ENCODE peak calls at places on chromosomes 5 and 9, in seven cellular contexts. E is stimulated activated CD8-positive, alpha-beta memory T cell treated with anti-CD3 and anti-CD28 coated beads, Interleukin-7, amount 100 ng/mL, for 1 hour; H is naive thymus-derived CD8-positive, alpha-beta T cell; M is SK-N-SH; S is neuronal stem cell; D is naive thymus-derived CD4-positive, alpha-beta T cell; J is lung. U is an unnamed sample.
A peak's percentile ranks its signal among the peaks of the same experiment; 100 is the strongest.

GRCh38 chr5:54959673-54960418 is 25.5 kb downstream of the ESM1 start:
- DNase-seq in H (no peak), M (no peak), J (no peak), D (no peak), S (no peak), E (no peak), U (peak; percentile 33)

GRCh38 chr5:87103616-87104287 is 163.9 kb upstream of the RASA1 start:
- DNase-seq in S (no peak), E (no peak), D (no peak), H (no peak), M (no peak), J (no peak), U (no peak)

GRCh38 chr9:87862536-87863268 is 20.0 kb upstream of the SPATA31E1 start:
- DNase-seq in M (no peak), E (no peak), J (no peak), S (no peak), H (no peak), D (no peak), U (peak; percentile 29)

GRCh38 chr9:111961575-111961974 is 65.0 kb downstream of the UGCG start:
- DNase-seq in D (peak; percentile 16), J (peak; percentile 51), M (no peak), S (no peak), E (no peak), H (no peak), U (no peak)

GRCh38 chr9:114214181-114214580 is 58.8 kb downstream of the COL27A1 start:
- DNase-seq in E (no peak), S (no peak), D (no peak), J (no peak), M (no peak), H (no peak), U (no peak)

GRCh38 chr9:22683393-22684075 is 236.9 kb downstream of the DMRTA1 start:
- DNase-seq in D (no peak), J (no peak), S (no peak), H (no peak), E (no peak), M (no peak), U (no peak)

GRCh38 chr9:123217148-123217585 is 51.2 kb downstream of the STRBP start:
- DNase-seq in J (no peak), S (no peak), M (no peak), H (no peak), D (no peak), E (no peak), U (no peak)

GRCh38 chr5:17305024-17305423 is 87.6 kb downstream of the BASP1 start:
- DNase-seq in H (no peak), S (no peak), M (no peak), D (no peak), J (no peak), E (no peak), U (no peak)

GRCh38 chr9:128298535-128299482 is 22.7 kb downstream of the SWI5 start:
- DNase-seq in S (no peak), J (no peak), E (no peak), M (peak; percentile 53), H (no peak), D (no peak), U (no peak)

GRCh38 chr9:13728917-13729811 is 449.7 kb upstream of the MPDZ start:
- DNase-seq in H (no peak), E (no peak), J (no peak), S (no peak), M (no peak), D (no peak), U (no peak)

GRCh38 chr5:172772112-172772906 is 1.3 kb upstream of the DUSP1 start:
- DNase-seq in M (peak; percentile 90), H (peak; percentile 83), D (peak; percentile 93), S (peak; percentile 76), E (peak; percentile 68), J (peak; percentile 97), U (peak; percentile 94)

GRCh38 chr5:14247054-14247386 is 103.9 kb downstream of the TRIO start:
- DNase-seq in E (no peak), D (no peak), H (no peak), S (no peak), M (no peak), J (no peak), U (peak; percentile 49)

GRCh38 chr9:73059304-73059703 is 92.4 kb upstream of the ANXA1 start:
- DNase-seq in H (no peak), E (no peak), D (no peak), M (no peak), J (no peak), S (no peak), U (no peak)

GRCh38 chr9:6941527-6941926 is 183.8 kb downstream of the KDM4C start:
- DNase-seq in M (peak; percentile 65), J (no peak), D (no peak), S (no peak), E (no peak), H (no peak), U (no peak)

GRCh38 chr5:142735323-142736246 is 34.6 kb upstream of the ARHGAP26 start:
- DNase-seq in H (no peak), E (no peak), M (no peak), S (no peak), D (no peak), J (no peak), U (no peak)

GRCh38 chr9:128323192-128323730 is 622 bp downstream of the COQ4 start:
- DNase-seq in J (no peak), E (no peak), M (no peak), H (no peak), D (no peak), S (no peak), U (no peak)

GRCh38 chr5:164013077-164013670 is 507.8 kb downstream of the MAT2B start:
- DNase-seq in H (no peak), D (no peak), J (peak; percentile 58), M (peak; percentile 27), S (peak; percentile 78), E (no peak), U (peak; percentile 11)

U was measured in H7.